ENCODE peak calls at places on chromosome X, in nine cellular contexts. L is GM23248, B is transverse colon, A is suprapubic skin, W is endothelial cell of umbilical vein, Y is A549, F is Karpas-422, N is left lung, H is cardiac muscle cell. V is an unnamed sample. For H3K4me1, the result is how much of the 10 kb centered on the place peaks cover.

GRCh38 chrX:129493643-129494042 is 29.6 kb downstream of the SMARCA1 start:
- DNase-seq in L (peak), B (no peak), A (no peak), W (peak), Y (no peak), F (no peak), N (no peak), H (peak), V (no peak)

GRCh38 chrX:41781500-41781899 is 57.5 kb downstream of the GPR82 start:
- DNase-seq in L (peak), B (no peak), A (no peak), W (peak), Y (peak), F (peak), N (no peak), H (peak), V (no peak)

GRCh38 chrX:53280703-53281320 is 572 bp downstream of the IQSEC2 start:
- DNase-seq in L (peak), B (peak), A (no peak), W (peak), Y (no peak), F (no peak), N (no peak), H (peak), V (peak)

GRCh38 chrX:53262189-53262917 is 19.0 kb downstream of the IQSEC2 start:
- DNase-seq in L (no peak), B (no peak), A (no peak), W (no peak), Y (no peak), F (no peak), N (no peak), H (no peak), V (no peak)

GRCh38 chrX:153226344-153227190 is 47.5 kb downstream of the MAGEA1 start:
- DNase-seq in L (peak), B (no peak), A (no peak), W (no peak), Y (peak), F (peak), N (peak), H (peak), V (peak)

GRCh38 chrX:138885886-138886285 is 174.4 kb upstream of the FGF13 start:
- DNase-seq in L (peak), B (no peak), A (no peak), W (no peak), Y (no peak), F (no peak), N (no peak), H (no peak), V (no peak)

GRCh38 chrX:141760761-141761160 is 62.2 kb upstream of the SPANXD start:
- DNase-seq in L (no peak), B (no peak), A (no peak), W (peak), Y (peak), F (no peak), N (no peak), H (no peak), V (no peak)

GRCh38 chrX:103716967-103717366 is 6.3 kb downstream of the TMEM31 start:
- DNase-seq in L (peak), B (peak), A (no peak), W (peak), Y (peak), F (no peak), N (no peak), H (peak), V (no peak)

GRCh38 chrX:66698273-66699204 is 59.7 kb upstream of the EDA2R start:
- DNase-seq in L (no peak), B (no peak), A (no peak), W (no peak), Y (no peak), F (no peak), N (no peak), H (no peak), V (no peak)

GRCh38 chrX:44529315-44529714 is 13.3 kb downstream of the FUNDC1 start:
- DNase-seq in L (peak), B (no peak), A (no peak), W (no peak), Y (no peak), F (no peak), N (no peak), H (no peak), V (no peak)

GRCh38 chrX:15471016-15471415 is 22.1 kb downstream of the PIR start:
- DNase-seq in L (peak), B (peak), A (no peak), W (peak), Y (peak), F (peak), N (no peak), H (peak), V (peak)

GRCh38 chrX:117989512-117989911 is 127.1 kb downstream of the KLHL13 start:
- DNase-seq in L (no peak), B (no peak), A (no peak), W (no peak), Y (no peak), F (no peak), N (no peak), H (no peak), V (no peak)

GRCh38 chrX:72554448-72555140 is 18.0 kb downstream of the HDAC8 start:
- DNase-seq in L (no peak), B (no peak), A (no peak), W (no peak), Y (peak), F (no peak), N (no peak), H (peak), V (peak)

GRCh38 chrX:133965321-133965720 is 20.1 kb downstream of the GPC3 start:
- DNase-seq in L (no peak), B (no peak), A (no peak), W (no peak), Y (no peak), F (no peak), N (no peak), H (no peak), V (no peak)

GRCh38 chrX:133970021-133970550 is 15.3 kb downstream of the GPC3 start:
- DNase-seq in L (no peak), B (no peak), A (no peak), W (no peak), Y (no peak), F (no peak), N (no peak), H (no peak), V (no peak)

GRCh38 chrX:133969191-133969590 is 16.2 kb downstream of the GPC3 start:
- DNase-seq in L (no peak), B (no peak), A (no peak), W (no peak), Y (no peak), F (no peak), N (no peak), H (no peak), V (no peak)

GRCh38 chrX:133966199-133966598 is 19.2 kb downstream of the GPC3 start:
- DNase-seq in L (no peak), B (no peak), A (no peak), W (no peak), Y (no peak), F (no peak), N (no peak), H (no peak), V (no peak)

GRCh38 chrX:133968109-133968508 is 17.3 kb downstream of the GPC3 start:
- DNase-seq in L (no peak), B (no peak), A (no peak), W (no peak), Y (no peak), F (no peak), N (no peak), H (no peak), V (no peak)
- H3K4me1 ChIP-seq in L (under half), B (under half), A (under half), W (under half), Y (under half), F (under half), N (under half), H (under half), V (under half)

DNA sequence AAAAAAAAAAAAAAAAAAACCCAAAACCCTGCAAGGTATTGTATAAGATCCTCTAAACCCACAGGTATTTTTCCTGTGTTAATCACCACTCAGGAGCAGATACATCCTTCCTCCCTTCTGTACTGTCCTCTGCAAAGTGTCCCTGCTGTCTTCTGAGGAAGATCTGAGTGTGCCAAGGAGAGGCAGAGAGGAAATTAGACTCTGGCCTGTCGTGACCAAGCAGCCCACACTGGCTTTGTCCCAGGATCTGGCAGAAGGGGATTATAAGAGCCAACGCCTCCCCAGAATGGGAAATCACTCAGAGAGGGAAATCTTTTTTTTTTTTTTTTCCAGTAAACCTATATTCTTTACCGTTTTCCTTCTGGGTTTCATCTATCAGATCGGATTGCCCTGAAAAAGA is 39.6 kb downstream of the PTCHD1 start:
- DNase-seq in L (peak), B (no peak), A (no peak), W (no peak), Y (no peak), F (no peak), N (no peak), H (no peak), V (no peak)
- H3K4me3 ChIP-seq in L (no peak), B (no peak), A (no peak), W (no peak), Y (no peak), F (no peak), N (no peak), H (no peak), V (no peak)

GRCh38 chrX:45788941-45789348 is 588.3 kb upstream of the DIPK2B start:
- DNase-seq in L (peak), B (no peak), A (no peak), W (peak), Y (no peak), F (no peak), N (peak), H (peak), V (peak)

GRCh38 chrX:45784590-45784989 is 583.9 kb upstream of the DIPK2B start:
- DNase-seq in L (no peak), B (no peak), A (no peak), W (peak), Y (no peak), F (no peak), N (no peak), H (no peak), V (no peak)

GRCh38 chrX:45783002-45783401 is 582.3 kb upstream of the DIPK2B start:
- DNase-seq in L (no peak), B (no peak), A (no peak), W (no peak), Y (no peak), F (no peak), N (no peak), H (no peak), V (no peak)

GRCh38 chrX:45788315-45788714 is 587.6 kb upstream of the DIPK2B start:
- DNase-seq in L (no peak), B (no peak), A (no peak), W (peak), Y (no peak), F (no peak), N (no peak), H (peak), V (no peak)
- H3K4me1 ChIP-seq in L (under half), B (under half), A (under half), W (under half), Y (under half), F (under half), N (under half), H (under half), V (under half)

GRCh38 chrX:40090050-40090804 is 7.5 kb downstream of the BCOR start:
- DNase-seq in L (peak), B (peak), A (no peak), W (peak), Y (no peak), F (no peak), N (peak), H (peak), V (peak)
- H3K4me3 ChIP-seq in L (peak), B (no peak), A (peak), W (peak), Y (no peak), F (no peak), N (peak), H (peak), V (no peak)

DNA sequence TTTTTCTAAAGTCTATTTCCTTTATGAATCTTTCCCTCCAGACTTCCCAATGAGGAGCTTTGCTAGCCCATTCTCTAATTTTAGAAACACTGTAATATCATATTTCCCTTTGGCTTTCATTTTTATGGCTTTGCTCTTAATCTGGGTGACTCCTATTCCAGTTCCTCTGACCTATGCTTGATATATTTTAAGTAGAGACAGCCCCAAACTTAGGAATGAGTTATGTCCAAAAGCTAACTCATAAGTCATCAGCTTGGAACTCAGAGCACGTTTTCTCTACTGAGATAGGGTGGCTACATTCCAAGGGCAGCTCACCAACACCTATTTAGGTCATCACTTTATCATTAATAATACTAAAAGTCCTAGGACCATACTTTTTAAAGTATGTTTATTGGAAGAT is 77.8 kb downstream of the OR13H1 start:
- DNase-seq in L (no peak), B (no peak), A (no peak), W (no peak), Y (no peak), F (peak), N (no peak), H (no peak), V (no peak)
- H3K4me1 ChIP-seq in L (under half), B (under half), A (under half), W (under half), Y (under half), F (under half), N (under half), H (under half), V (under half)